ENCODE peak calls at places on chromosomes 13 and 19, in nine cellular contexts. One of them, this sample, is unnamed.

GRCh38 chr13:27131202-27131623 is 40.4 kb downstream of the USP12 start:
- DNase-seq in thoracic aorta: no peak
- DNase-seq in CD4-positive, CD25-positive, alpha-beta regulatory T cell: peak; percentile 77
- DNase-seq in PC-3: peak; percentile 87
- DNase-seq in tibial artery: no peak
- DNase-seq in neuronal stem cell: no peak
- DNase-seq in heart right ventricle: no peak
- DNase-seq in IMR-90: peak; percentile 55
- DNase-seq in left ventricle myocardium inferior: no peak
- DNase-seq in this sample: no peak

GRCh38 chr19:48169585-48169973 is 565 bp downstream of the LIG1 start:
- DNase-seq in thoracic aorta: peak; percentile 20
- DNase-seq in CD4-positive, CD25-positive, alpha-beta regulatory T cell: peak; percentile 88
- DNase-seq in PC-3: peak; percentile 66
- DNase-seq in tibial artery: peak; percentile 45
- DNase-seq in neuronal stem cell: peak; percentile 67
- DNase-seq in heart right ventricle: peak; percentile 79
- DNase-seq in IMR-90: peak; percentile 56
- DNase-seq in left ventricle myocardium inferior: peak; percentile 64
- DNase-seq in this sample: peak; percentile 78

GRCh38 chr13:79749985-79750551 is 269.1 kb downstream of the NDFIP2 start:
- DNase-seq in thoracic aorta: no peak
- DNase-seq in CD4-positive, CD25-positive, alpha-beta regulatory T cell: no peak
- DNase-seq in PC-3: peak; percentile 28
- DNase-seq in tibial artery: peak; percentile 74
- DNase-seq in neuronal stem cell: peak; percentile 21
- DNase-seq in heart right ventricle: peak; percentile 15
- DNase-seq in IMR-90: peak; percentile 97
- DNase-seq in left ventricle myocardium inferior: peak; percentile 55
- DNase-seq in this sample: peak; percentile 74

GRCh38 chr13:48594080-48594815 is 59.5 kb upstream of the CYSLTR2 start:
- DNase-seq in thoracic aorta: no peak
- DNase-seq in CD4-positive, CD25-positive, alpha-beta regulatory T cell: no peak
- DNase-seq in PC-3: no peak
- DNase-seq in tibial artery: no peak
- DNase-seq in neuronal stem cell: no peak
- DNase-seq in heart right ventricle: no peak
- DNase-seq in IMR-90: no peak
- DNase-seq in left ventricle myocardium inferior: no peak
- DNase-seq in this sample: no peak

GRCh38 chr13:23718916-23719470 is 148.8 kb downstream of the TNFRSF19 start:
- DNase-seq in thoracic aorta: no peak
- DNase-seq in CD4-positive, CD25-positive, alpha-beta regulatory T cell: no peak
- DNase-seq in PC-3: peak; percentile 29
- DNase-seq in tibial artery: no peak
- DNase-seq in neuronal stem cell: no peak
- DNase-seq in heart right ventricle: no peak
- DNase-seq in IMR-90: peak; percentile 55
- DNase-seq in left ventricle myocardium inferior: no peak
- DNase-seq in this sample: no peak

GRCh38 chr13:53201454-53202225 is 173.0 kb downstream of the OLFM4 start:
- DNase-seq in thoracic aorta: no peak
- DNase-seq in CD4-positive, CD25-positive, alpha-beta regulatory T cell: no peak
- DNase-seq in PC-3: no peak
- DNase-seq in tibial artery: no peak
- DNase-seq in neuronal stem cell: peak; percentile 32
- DNase-seq in heart right ventricle: peak; percentile 25
- DNase-seq in IMR-90: no peak
- DNase-seq in left ventricle myocardium inferior: peak; percentile 14
- DNase-seq in this sample: no peak

GRCh38 chr19:55082023-55082851 is 6.6 kb downstream of the EPS8L1 start:
- DNase-seq in thoracic aorta: no peak
- DNase-seq in CD4-positive, CD25-positive, alpha-beta regulatory T cell: peak; percentile 40
- DNase-seq in PC-3: peak; percentile 37
- DNase-seq in tibial artery: no peak
- DNase-seq in neuronal stem cell: no peak
- DNase-seq in heart right ventricle: no peak
- DNase-seq in IMR-90: peak; percentile 42
- DNase-seq in left ventricle myocardium inferior: no peak
- DNase-seq in this sample: no peak

GRCh38 chr19:56217039-56217949 is 15.2 kb downstream of the ZSCAN5C start:
- DNase-seq in thoracic aorta: no peak
- DNase-seq in CD4-positive, CD25-positive, alpha-beta regulatory T cell: no peak
- DNase-seq in PC-3: no peak
- DNase-seq in tibial artery: peak; percentile 23
- DNase-seq in neuronal stem cell: no peak
- DNase-seq in heart right ventricle: peak; percentile 20
- DNase-seq in IMR-90: peak; percentile 4
- DNase-seq in left ventricle myocardium inferior: peak; percentile 15
- DNase-seq in this sample: no peak

GRCh38 chr19:42126565-42126964 is 5.7 kb downstream of the POU2F2 start:
- DNase-seq in thoracic aorta: no peak
- DNase-seq in CD4-positive, CD25-positive, alpha-beta regulatory T cell: no peak
- DNase-seq in PC-3: no peak
- DNase-seq in tibial artery: no peak
- DNase-seq in neuronal stem cell: no peak
- DNase-seq in heart right ventricle: no peak
- DNase-seq in IMR-90: no peak
- DNase-seq in left ventricle myocardium inferior: no peak
- DNase-seq in this sample: no peak

GRCh38 chr13:111061338-111062045 is 53.6 kb upstream of the ARHGEF7 start:
- DNase-seq in thoracic aorta: no peak
- DNase-seq in CD4-positive, CD25-positive, alpha-beta regulatory T cell: no peak
- DNase-seq in PC-3: no peak
- DNase-seq in tibial artery: no peak
- DNase-seq in neuronal stem cell: no peak
- DNase-seq in heart right ventricle: no peak
- DNase-seq in IMR-90: no peak
- DNase-seq in left ventricle myocardium inferior: no peak
- DNase-seq in this sample: no peak

GRCh38 chr19:35140898-35141626 is 2.0 kb upstream of the FXYD7 start:
- DNase-seq in thoracic aorta: peak; percentile 87
- DNase-seq in CD4-positive, CD25-positive, alpha-beta regulatory T cell: peak; percentile 90
- DNase-seq in PC-3: peak; percentile 82
- DNase-seq in tibial artery: peak; percentile 94
- DNase-seq in neuronal stem cell: peak; percentile 87
- DNase-seq in heart right ventricle: peak; percentile 97
- DNase-seq in IMR-90: peak; percentile 86
- DNase-seq in left ventricle myocardium inferior: peak; percentile 92
- DNase-seq in this sample: no peak

GRCh38 chr13:32125746-32126145 is 94.2 kb downstream of the FRY start:
- DNase-seq in thoracic aorta: no peak
- DNase-seq in CD4-positive, CD25-positive, alpha-beta regulatory T cell: no peak
- DNase-seq in PC-3: peak; percentile 44
- DNase-seq in tibial artery: no peak
- DNase-seq in neuronal stem cell: no peak
- DNase-seq in heart right ventricle: no peak
- DNase-seq in IMR-90: no peak
- DNase-seq in left ventricle myocardium inferior: no peak
- DNase-seq in this sample: no peak

GRCh38 chr13:113562085-113562749 is 22.3 kb upstream of the TFDP1 start:
- DNase-seq in thoracic aorta: no peak
- DNase-seq in CD4-positive, CD25-positive, alpha-beta regulatory T cell: no peak
- DNase-seq in PC-3: peak; percentile 59
- DNase-seq in tibial artery: no peak
- DNase-seq in neuronal stem cell: peak; percentile 65
- DNase-seq in heart right ventricle: peak; percentile 63
- DNase-seq in IMR-90: peak; percentile 76
- DNase-seq in left ventricle myocardium inferior: peak; percentile 52
- DNase-seq in this sample: peak; percentile 86
- H3K27ac ChIP-seq in thoracic aorta: no peak overlapping the region
- H3K27ac ChIP-seq in CD4-positive, CD25-positive, alpha-beta regulatory T cell: no peak overlapping the region
- H3K27ac ChIP-seq in PC-3: no peak overlapping the region
- H3K27ac ChIP-seq in tibial artery: no peak overlapping the region
- H3K27ac ChIP-seq in neuronal stem cell: no peak overlapping the region
- H3K27ac ChIP-seq in heart right ventricle: no peak overlapping the region
- H3K27ac ChIP-seq in IMR-90: no peak overlapping the region
- H3K27ac ChIP-seq in left ventricle myocardium inferior: no peak overlapping the region
- H3K27ac ChIP-seq in this sample: no peak overlapping the region

GRCh38 chr19:4566402-4567051 is 7.0 kb upstream of the SEMA6B start:
- DNase-seq in thoracic aorta: no peak
- DNase-seq in CD4-positive, CD25-positive, alpha-beta regulatory T cell: no peak
- DNase-seq in PC-3: no peak
- DNase-seq in tibial artery: no peak
- DNase-seq in neuronal stem cell: no peak
- DNase-seq in heart right ventricle: no peak
- DNase-seq in IMR-90: no peak
- DNase-seq in left ventricle myocardium inferior: no peak
- DNase-seq in this sample: peak; percentile 81
- H3K4me1 ChIP-seq in thoracic aorta: peaks cover 7% of the 10 kb centered on the region
- H3K4me1 ChIP-seq in CD4-positive, CD25-positive, alpha-beta regulatory T cell: no peaks in the 10 kb centered on the region
- H3K4me1 ChIP-seq in PC-3: peaks cover 4% of the 10 kb centered on the region
- H3K4me1 ChIP-seq in tibial artery: no peaks in the 10 kb centered on the region
- H3K4me1 ChIP-seq in neuronal stem cell: no peaks in the 10 kb centered on the region
- H3K4me1 ChIP-seq in heart right ventricle: peaks cover 5% of the 10 kb centered on the region
- H3K4me1 ChIP-seq in IMR-90: no peaks in the 10 kb centered on the region
- H3K4me1 ChIP-seq in left ventricle myocardium inferior: peaks cover 16% of the 10 kb centered on the region
- H3K4me1 ChIP-seq in this sample: peaks cover 25% of the 10 kb centered on the region

GRCh38 chr19:45764947-45765346 is 4.1 kb downstream of the SIX5 start:
- DNase-seq in thoracic aorta: no peak
- DNase-seq in CD4-positive, CD25-positive, alpha-beta regulatory T cell: no peak
- DNase-seq in PC-3: no peak
- DNase-seq in tibial artery: no peak
- DNase-seq in neuronal stem cell: no peak
- DNase-seq in heart right ventricle: peak; percentile 67
- DNase-seq in IMR-90: no peak
- DNase-seq in left ventricle myocardium inferior: peak; percentile 66
- DNase-seq in this sample: no peak

GRCh38 chr19:45764487-45764886 is 4.6 kb downstream of the SIX5 start:
- DNase-seq in thoracic aorta: no peak
- DNase-seq in CD4-positive, CD25-positive, alpha-beta regulatory T cell: no peak
- DNase-seq in PC-3: no peak
- DNase-seq in tibial artery: no peak
- DNase-seq in neuronal stem cell: no peak
- DNase-seq in heart right ventricle: no peak
- DNase-seq in IMR-90: no peak
- DNase-seq in left ventricle myocardium inferior: no peak
- DNase-seq in this sample: no peak

GRCh38 chr19:45766919-45767346 is 2.1 kb downstream of the SIX5 start:
- DNase-seq in thoracic aorta: no peak
- DNase-seq in CD4-positive, CD25-positive, alpha-beta regulatory T cell: no peak
- DNase-seq in PC-3: no peak
- DNase-seq in tibial artery: no peak
- DNase-seq in neuronal stem cell: no peak
- DNase-seq in heart right ventricle: peak; percentile 55
- DNase-seq in IMR-90: peak; percentile 16
- DNase-seq in left ventricle myocardium inferior: no peak
- DNase-seq in this sample: peak; percentile 51

GRCh38 chr19:45766293-45766918 is 2.6 kb downstream of the SIX5 start:
- DNase-seq in thoracic aorta: no peak
- DNase-seq in CD4-positive, CD25-positive, alpha-beta regulatory T cell: no peak
- DNase-seq in PC-3: no peak
- DNase-seq in tibial artery: no peak
- DNase-seq in neuronal stem cell: no peak
- DNase-seq in heart right ventricle: peak; percentile 35
- DNase-seq in IMR-90: no peak
- DNase-seq in left ventricle myocardium inferior: no peak
- DNase-seq in this sample: no peak

GRCh38 chr19:45765365-45766292 is 3.4 kb downstream of the SIX5 start:
- DNase-seq in thoracic aorta: no peak
- DNase-seq in CD4-positive, CD25-positive, alpha-beta regulatory T cell: no peak
- DNase-seq in PC-3: no peak
- DNase-seq in tibial artery: no peak
- DNase-seq in neuronal stem cell: no peak
- DNase-seq in heart right ventricle: peak; percentile 32
- DNase-seq in IMR-90: no peak
- DNase-seq in left ventricle myocardium inferior: no peak
- DNase-seq in this sample: no peak
- H3K27ac ChIP-seq in thoracic aorta: peak overlapping the region; percentile 98
- H3K27ac ChIP-seq in CD4-positive, CD25-positive, alpha-beta regulatory T cell: no peak overlapping the region
- H3K27ac ChIP-seq in PC-3: no peak overlapping the region
- H3K27ac ChIP-seq in tibial artery: peak overlapping the region; percentile 99
- H3K27ac ChIP-seq in neuronal stem cell: no peak overlapping the region
- H3K27ac ChIP-seq in heart right ventricle: peak overlapping the region; percentile 83
- H3K27ac ChIP-seq in IMR-90: no peak overlapping the region
- H3K27ac ChIP-seq in left ventricle myocardium inferior: peak overlapping the region; percentile 93
- H3K27ac ChIP-seq in this sample: no peak overlapping the region

GRCh38 chr19:1172353-1173159 is 1.5 kb downstream of the SBNO2 start:
- DNase-seq in thoracic aorta: no peak
- DNase-seq in CD4-positive, CD25-positive, alpha-beta regulatory T cell: no peak
- DNase-seq in PC-3: peak; percentile 58
- DNase-seq in tibial artery: peak; percentile 80
- DNase-seq in neuronal stem cell: no peak
- DNase-seq in heart right ventricle: peak; percentile 46
- DNase-seq in IMR-90: peak; percentile 48
- DNase-seq in left ventricle myocardium inferior: no peak
- DNase-seq in this sample: peak; percentile 90
- H3K4me1 ChIP-seq in thoracic aorta: peaks cover 36% of the 10 kb centered on the region
- H3K4me1 ChIP-seq in CD4-positive, CD25-positive, alpha-beta regulatory T cell: peaks cover 31% of the 10 kb centered on the region
- H3K4me1 ChIP-seq in PC-3: peaks cover 59% of the 10 kb centered on the region
- H3K4me1 ChIP-seq in tibial artery: peaks cover 27% of the 10 kb centered on the region
- H3K4me1 ChIP-seq in neuronal stem cell: peaks cover 19% of the 10 kb centered on the region
- H3K4me1 ChIP-seq in heart right ventricle: peaks cover 20% of the 10 kb centered on the region
- H3K4me1 ChIP-seq in IMR-90: peaks cover 42% of the 10 kb centered on the region
- H3K4me1 ChIP-seq in left ventricle myocardium inferior: peaks cover 39% of the 10 kb centered on the region
- H3K4me1 ChIP-seq in this sample: peaks cover 18% of the 10 kb centered on the region

DNA sequence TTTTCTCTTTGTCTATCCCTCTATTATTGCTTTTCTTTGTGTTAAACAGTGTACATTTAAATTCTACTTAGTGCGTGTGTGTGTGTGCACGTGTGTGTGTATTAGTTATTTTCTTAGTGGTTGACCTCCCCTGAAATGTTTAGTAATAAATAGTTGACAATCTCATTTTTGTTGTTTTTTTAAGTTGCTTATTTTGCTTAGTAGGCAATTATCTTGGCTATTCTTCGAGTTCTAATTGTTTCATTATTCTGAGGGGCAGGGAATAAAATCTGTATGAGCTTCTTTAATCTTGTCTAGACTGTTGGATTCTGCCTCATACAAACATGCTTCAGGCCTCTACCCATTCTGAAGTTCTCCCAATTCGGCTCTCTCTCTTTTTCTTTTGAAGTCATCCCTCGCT is 1169.0 kb upstream of the ATXN8OS start:
- DNase-seq in thoracic aorta: no peak
- DNase-seq in CD4-positive, CD25-positive, alpha-beta regulatory T cell: no peak
- DNase-seq in PC-3: no peak
- DNase-seq in tibial artery: no peak
- DNase-seq in neuronal stem cell: no peak
- DNase-seq in heart right ventricle: no peak
- DNase-seq in IMR-90: no peak
- DNase-seq in left ventricle myocardium inferior: no peak
- DNase-seq in this sample: no peak
- H3K27ac ChIP-seq in thoracic aorta: no peak overlapping the region
- H3K27ac ChIP-seq in CD4-positive, CD25-positive, alpha-beta regulatory T cell: no peak overlapping the region
- H3K27ac ChIP-seq in PC-3: no peak overlapping the region
- H3K27ac ChIP-seq in tibial artery: no peak overlapping the region
- H3K27ac ChIP-seq in neuronal stem cell: no peak overlapping the region
- H3K27ac ChIP-seq in heart right ventricle: no peak overlapping the region
- H3K27ac ChIP-seq in IMR-90: no peak overlapping the region
- H3K27ac ChIP-seq in left ventricle myocardium inferior: no peak overlapping the region
- H3K27ac ChIP-seq in this sample: no peak overlapping the region